ENCODE peak calls at places on chromosomes 7 and 10, in five cellular contexts. One of them, this sample, is unnamed.

GRCh38 chr7:81370857-81371256 is 399.0 kb downstream of the HGF start:
- DNase-seq in naive B cell: no peak
- DNase-seq in activated naive CD4-positive, alpha-beta T cell: no peak
- DNase-seq in GDM1: no peak
- DNase-seq in NCI-H774: no peak
- DNase-seq in this sample: no peak

GRCh38 chr7:98653601-98654310 is 36.7 kb downstream of the NPTX2 start:
- DNase-seq in naive B cell: no peak
- DNase-seq in activated naive CD4-positive, alpha-beta T cell: no peak
- DNase-seq in GDM1: no peak
- DNase-seq in NCI-H774: no peak
- DNase-seq in this sample: no peak

GRCh38 chr10:132898391-132899053 is 43.8 kb downstream of the CFAP46 start:
- DNase-seq in naive B cell: no peak
- DNase-seq in activated naive CD4-positive, alpha-beta T cell: no peak
- DNase-seq in GDM1: no peak
- DNase-seq in NCI-H774: no peak
- DNase-seq in this sample: no peak

GRCh38 chr7:70533614-70534013 is 598.3 kb upstream of the GALNT17 start:
- DNase-seq in naive B cell: no peak
- DNase-seq in activated naive CD4-positive, alpha-beta T cell: no peak
- DNase-seq in GDM1: no peak
- DNase-seq in NCI-H774: no peak
- DNase-seq in this sample: no peak

GRCh38 chr10:123766012-123766411 is 99.9 kb downstream of the GPR26 start:
- DNase-seq in naive B cell: no peak
- DNase-seq in activated naive CD4-positive, alpha-beta T cell: no peak
- DNase-seq in GDM1: no peak
- DNase-seq in NCI-H774: no peak
- DNase-seq in this sample: no peak

GRCh38 chr10:101287922-101288638 is 58.8 kb upstream of the LBX1 start:
- DNase-seq in naive B cell: no peak
- DNase-seq in activated naive CD4-positive, alpha-beta T cell: no peak
- DNase-seq in GDM1: no peak
- DNase-seq in NCI-H774: no peak
- DNase-seq in this sample: peak

GRCh38 chr7:71616217-71616616 is 484.3 kb downstream of the GALNT17 start:
- DNase-seq in naive B cell: no peak
- DNase-seq in activated naive CD4-positive, alpha-beta T cell: no peak
- DNase-seq in GDM1: no peak
- DNase-seq in NCI-H774: no peak
- DNase-seq in this sample: no peak

GRCh38 chr10:117960345-117960744 is 86.4 kb downstream of the RAB11FIP2 start:
- DNase-seq in naive B cell: no peak
- DNase-seq in activated naive CD4-positive, alpha-beta T cell: no peak
- DNase-seq in GDM1: no peak
- DNase-seq in NCI-H774: no peak
- DNase-seq in this sample: no peak

GRCh38 chr7:101507327-101507726 is 121.8 kb downstream of the MYL10 start:
- DNase-seq in naive B cell: no peak
- DNase-seq in activated naive CD4-positive, alpha-beta T cell: no peak
- DNase-seq in GDM1: no peak
- DNase-seq in NCI-H774: no peak
- DNase-seq in this sample: no peak

GRCh38 chr7:15687645-15688025 is 1.2 kb upstream of the MEOX2 start:
- DNase-seq in naive B cell: no peak
- DNase-seq in activated naive CD4-positive, alpha-beta T cell: no peak
- DNase-seq in GDM1: no peak
- DNase-seq in NCI-H774: no peak
- DNase-seq in this sample: no peak

GRCh38 chr7:102286237-102287081 is at the start of gene SH2B2:
- DNase-seq in naive B cell: peak
- DNase-seq in activated naive CD4-positive, alpha-beta T cell: peak
- DNase-seq in GDM1: peak
- DNase-seq in NCI-H774: peak
- DNase-seq in this sample: no peak

GRCh38 chr10:124354411-124355382 is 64.0 kb downstream of the OAT start:
- DNase-seq in naive B cell: no peak
- DNase-seq in activated naive CD4-positive, alpha-beta T cell: peak
- DNase-seq in GDM1: no peak
- DNase-seq in NCI-H774: peak
- DNase-seq in this sample: peak

GRCh38 chr7:27921081-27921836 is 181.3 kb downstream of the TAX1BP1 start:
- DNase-seq in naive B cell: peak
- DNase-seq in activated naive CD4-positive, alpha-beta T cell: no peak
- DNase-seq in GDM1: peak
- DNase-seq in NCI-H774: peak
- DNase-seq in this sample: peak

GRCh38 chr7:76230214-76230613 is 28.5 kb downstream of the SRRM3 start:
- DNase-seq in naive B cell: no peak
- DNase-seq in activated naive CD4-positive, alpha-beta T cell: no peak
- DNase-seq in GDM1: no peak
- DNase-seq in NCI-H774: no peak
- DNase-seq in this sample: no peak